ENCODE peak calls at places on chromosomes 1 and 21, in nine cellular contexts. W is MCF 10A, F is GM13977, G is AG09309, S is cardiac fibroblast, J is D721Med, K is astrocyte of the cerebellum, N is neural crest cell, H is PC-9. D is an unnamed sample.

GRCh38 chr21:45373991-45374816 is 30.8 kb upstream of the COL18A1 start:
- DNase-seq in H (no peak), J (no peak), S (no peak), W (no peak), F (no peak), N (no peak), K (no peak), G (no peak), D (no peak)

GRCh38 chr1:49346767-49347349 is 570.2 kb upstream of the BEND5 start:
- DNase-seq in J (no peak), S (no peak), G (no peak), N (no peak), F (no peak), W (no peak), K (no peak), H (peak), D (no peak)

GRCh38 chr1:29565490-29565889 is 329.2 kb downstream of the PTPRU start:
- DNase-seq in F (no peak), K (no peak), S (no peak), J (no peak), N (no peak), H (no peak), W (no peak), G (no peak), D (no peak)

GRCh38 chr1:1399870-1400575 is 888 bp upstream of the CCNL2 start:
- DNase-seq in F (no peak), J (no peak), K (no peak), W (peak), G (no peak), S (peak), H (no peak), N (peak), D (no peak)

GRCh38 chr1:117683571-117684285 is 77.9 kb downstream of the TENT5C start:
- DNase-seq in K (peak), N (no peak), F (no peak), W (no peak), J (no peak), H (peak), S (no peak), G (peak), D (no peak)

GRCh38 chr1:230909974-230910754 is 41.8 kb upstream of the C1orf198 start:
- DNase-seq in N (no peak), K (no peak), J (no peak), F (no peak), S (no peak), G (no peak), W (no peak), H (no peak), D (no peak)

GRCh38 chr1:5554784-5555183 is 437.4 kb downstream of the NPHP4 start:
- DNase-seq in G (no peak), K (no peak), N (no peak), H (no peak), J (no peak), S (no peak), W (no peak), F (no peak), D (no peak)

GRCh38 chr1:52929019-52929418 is 1.9 kb downstream of the SCP2 start:
- DNase-seq in K (no peak), G (no peak), F (no peak), H (no peak), J (no peak), S (no peak), W (no peak), N (no peak), D (no peak)

GRCh38 chr1:21668232-21669032 is 725 bp downstream of the RAP1GAP start:
- DNase-seq in G (no peak), S (no peak), W (no peak), K (no peak), N (no peak), H (no peak), J (no peak), F (peak), D (no peak)

GRCh38 chr1:1061682-1062363 is 12.3 kb downstream of the RNF223 start:
- DNase-seq in G (no peak), H (no peak), F (no peak), S (no peak), K (no peak), N (no peak), W (no peak), J (no peak), D (no peak)

GRCh38 chr1:17229379-17229778 is 19.5 kb upstream of the PADI3 start:
- DNase-seq in W (no peak), H (peak), K (no peak), S (no peak), F (no peak), J (no peak), N (no peak), G (no peak), D (no peak)

GRCh38 chr1:234206651-234207284 is 166.5 kb upstream of the COA6 start:
- DNase-seq in W (peak), F (no peak), G (peak), H (peak), N (no peak), J (no peak), S (peak), K (peak), D (no peak)

GRCh38 chr1:236338096-236338495 is 56.0 kb upstream of the EDARADD start:
- DNase-seq in K (no peak), W (peak), J (no peak), F (no peak), H (no peak), G (peak), N (no peak), S (peak), D (no peak)

GRCh38 chr1:113542221-113542701 is 151.9 kb downstream of the MAGI3 start:
- DNase-seq in K (no peak), S (peak), N (no peak), F (no peak), H (no peak), J (no peak), W (peak), G (no peak), D (no peak)

GRCh38 chr1:232676307-232676706 is 46.4 kb upstream of the SIPA1L2 start:
- DNase-seq in N (no peak), K (no peak), S (no peak), J (no peak), G (no peak), H (no peak), W (no peak), F (no peak), D (no peak)

GRCh38 chr1:150548632-150549495 is at the start of gene ADAMTSL4:
- DNase-seq in J (peak), G (no peak), W (peak), K (no peak), S (peak), H (peak), N (peak), F (peak), D (no peak)

GRCh38 chr1:145545055-145545454 is 62.7 kb upstream of the GPR89A start:
- DNase-seq in F (no peak), G (no peak), H (no peak), K (no peak), J (no peak), S (no peak), N (no peak), W (no peak), D (no peak)

GRCh38 chr1:154182342-154183044 is 9.4 kb downstream of the TPM3 start:
- DNase-seq in H (peak), W (peak), F (peak), K (peak), N (peak), S (peak), G (no peak), J (peak), D (peak)

GRCh38 chr1:203103201-203103600 is 17.4 kb upstream of the MYOG start:
- DNase-seq in S (no peak), W (no peak), H (no peak), G (no peak), N (no peak), F (no peak), K (no peak), J (no peak), D (no peak)

GRCh38 chr1:204763773-204764427 is 78.4 kb upstream of the LRRN2 start:
- DNase-seq in F (peak), K (no peak), W (peak), G (peak), J (peak), N (peak), S (peak), H (peak), D (peak)

GRCh38 chr1:21338568-21339401 is 48.5 kb upstream of the ECE1 start:
- DNase-seq in S (peak), N (no peak), W (no peak), F (no peak), J (no peak), G (no peak), K (no peak), H (peak), D (no peak)

GRCh38 chr1:211118407-211119102 is 15.4 kb downstream of the KCNH1 start:
- DNase-seq in J (no peak), H (no peak), N (no peak), K (peak), F (no peak), W (peak), S (no peak), G (peak), D (no peak)

GRCh38 chr1:89273324-89273778 is 691 bp upstream of the GBP5 start:
- DNase-seq in G (no peak), W (no peak), K (no peak), S (no peak), J (no peak), H (no peak), F (no peak), N (no peak), D (no peak)

GRCh38 chr21:19810779-19811178 is 1187.4 kb upstream of the NCAM2 start:
- DNase-seq in N (no peak), K (no peak), S (no peak), H (no peak), F (no peak), W (peak), J (no peak), G (no peak), D (no peak)

GRCh38 chr1:204959374-204959773 is 83.6 kb upstream of the CNTN2 start:
- DNase-seq in J (no peak), S (no peak), W (no peak), N (no peak), G (no peak), F (no peak), H (no peak), K (no peak), D (no peak)

GRCh38 chr1:20481158-20481617 is 4.8 kb downstream of the CAMK2N1 start:
- DNase-seq in K (no peak), N (no peak), F (no peak), G (no peak), H (peak), W (no peak), S (no peak), J (no peak), D (no peak)

GRCh38 chr1:115718011-115718754 is 50.3 kb downstream of the CASQ2 start:
- DNase-seq in W (no peak), S (no peak), K (no peak), F (no peak), J (no peak), H (no peak), G (no peak), N (no peak), D (no peak)

GRCh38 chr1:224503161-224504118 is 68.8 kb upstream of the WDR26 start:
- DNase-seq in G (peak), W (peak), K (peak), N (peak), J (peak), S (peak), H (peak), F (peak), D (peak)

GRCh38 chr1:64925594-64925993 is 40.8 kb downstream of the JAK1 start:
- DNase-seq in G (no peak), K (no peak), F (no peak), N (no peak), S (no peak), J (no peak), W (no peak), H (no peak), D (no peak)

GRCh38 chr1:97826820-97827219 is 94.0 kb downstream of the DPYD start:
- DNase-seq in S (no peak), N (no peak), J (no peak), G (no peak), W (no peak), K (no peak), H (no peak), F (no peak), D (no peak)

GRCh38 chr1:161274874-161275273 is 16.3 kb downstream of the PCP4L1 start:
- DNase-seq in W (no peak), H (no peak), G (no peak), N (no peak), F (no peak), K (no peak), J (no peak), S (no peak), D (no peak)

GRCh38 chr1:116503535-116504307 is 67.1 kb downstream of the CD58 start:
- DNase-seq in H (no peak), J (no peak), G (no peak), N (no peak), F (no peak), W (no peak), S (no peak), K (no peak), D (no peak)

DNA sequence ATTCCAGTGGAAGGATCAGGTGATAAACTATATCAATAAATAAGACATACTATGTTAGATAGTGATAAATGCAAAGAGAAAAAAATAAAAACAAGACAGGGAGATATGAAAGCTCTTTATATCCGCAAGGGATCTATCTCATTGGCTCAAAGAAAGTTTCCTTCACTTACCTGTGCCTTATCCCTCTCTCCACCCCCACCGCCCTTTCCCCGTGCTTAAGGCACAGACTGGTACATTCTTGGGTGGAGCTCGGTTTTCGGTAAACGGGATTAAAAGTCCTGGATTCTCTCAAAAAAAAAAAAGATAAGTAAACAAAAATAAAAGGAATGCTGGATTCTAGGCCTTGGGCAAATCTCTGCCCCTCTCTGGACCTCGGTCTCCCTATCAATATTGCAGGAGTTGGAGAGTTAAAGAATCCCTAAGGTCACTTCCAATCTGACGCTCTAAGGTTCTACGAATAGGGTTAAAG is 593 bp upstream of the DNAJC16 start:
- DNase-seq in S (no peak), G (no peak), J (no peak), H (no peak), K (no peak), F (no peak), N (no peak), W (no peak), D (no peak)
- TF ChIP-seq CTCF in S (no peak), G (peak), J (no peak), H (no peak), K (no peak), F (no peak), N (no peak), W (no peak), D (no peak)

GRCh38 chr1:157770442-157771043 is 6.4 kb downstream of the FCRL2 start:
- DNase-seq in K (no peak), H (no peak), N (no peak), W (peak), S (no peak), G (no peak), F (no peak), J (no peak), D (no peak)
- TF ChIP-seq CTCF in K (no peak), H (no peak), N (peak), W (no peak), S (no peak), G (peak), F (peak), J (peak), D (peak)

GRCh38 chr21:16873581-16873980 is 639.3 kb upstream of the CXADR start:
- DNase-seq in S (no peak), N (no peak), K (no peak), J (no peak), F (no peak), W (no peak), G (no peak), H (no peak), D (no peak)
- TF ChIP-seq CTCF in S (no peak), N (no peak), K (no peak), J (no peak), F (no peak), W (no peak), G (no peak), H (no peak), D (no peak)

GRCh38 chr1:198359024-198359653 is 181.3 kb downstream of the ATP6V1G3 start:
- DNase-seq in G (no peak), W (peak), F (no peak), H (no peak), N (no peak), S (peak), J (no peak), K (no peak), D (no peak)
- TF ChIP-seq CTCF in G (peak), W (peak), F (peak), H (peak), N (peak), S (peak), J (peak), K (peak), D (peak)

GRCh38 chr1:225980005-225980404 is 19.1 kb downstream of the SDE2 start:
- DNase-seq in K (no peak), H (no peak), W (no peak), J (no peak), F (no peak), S (no peak), N (no peak), G (no peak), D (no peak)

GRCh38 chr1:225979421-225979820 is 19.7 kb downstream of the SDE2 start:
- DNase-seq in N (no peak), J (no peak), G (no peak), F (no peak), S (no peak), H (no peak), K (no peak), W (no peak), D (no peak)

GRCh38 chr1:225974454-225974853 is 24.7 kb downstream of the SDE2 start:
- DNase-seq in G (no peak), F (no peak), K (no peak), S (no peak), W (no peak), H (no peak), N (no peak), J (no peak), D (no peak)

GRCh38 chr1:225981714-225982113 is 17.4 kb downstream of the SDE2 start:
- DNase-seq in J (no peak), H (no peak), S (no peak), G (no peak), F (no peak), W (no peak), K (no peak), N (no peak), D (no peak)

DNA sequence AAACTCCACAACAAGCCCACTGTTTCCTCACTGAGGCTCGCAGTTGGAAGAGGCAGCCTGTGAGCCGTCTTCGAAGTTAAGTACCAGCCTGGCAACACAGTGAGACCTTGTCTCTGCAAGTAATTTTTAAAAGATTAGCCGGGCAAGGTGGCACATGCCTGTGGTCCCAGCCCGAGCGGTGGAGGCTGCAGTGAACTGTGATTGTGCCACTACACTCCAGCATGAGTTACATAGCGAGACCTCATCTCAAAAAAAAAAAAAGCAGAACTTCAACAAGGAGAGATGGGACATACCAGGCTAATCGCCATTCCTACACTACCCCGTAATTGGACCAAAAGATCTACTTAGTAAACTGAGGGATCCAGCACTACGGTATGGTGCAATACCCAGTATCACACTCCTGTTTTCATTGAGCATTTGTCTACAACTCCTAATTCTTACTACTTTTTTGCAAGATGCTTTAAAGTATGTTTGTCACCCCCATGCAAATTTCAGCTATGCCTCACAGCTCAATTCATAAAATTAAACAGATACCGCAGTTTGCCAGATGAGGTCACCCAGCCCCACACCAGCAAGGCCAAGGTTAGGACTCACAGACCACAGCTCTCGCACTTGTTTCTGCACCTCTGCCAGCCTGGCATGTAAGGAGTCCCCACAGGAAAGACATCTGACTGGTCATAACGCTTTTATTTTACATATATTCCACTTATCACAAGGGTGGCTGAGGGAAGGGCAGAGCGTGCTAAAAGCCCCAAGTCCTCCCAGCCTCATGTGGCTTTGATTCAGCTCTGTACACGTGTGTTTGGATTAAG is 21.0 kb downstream of the SDE2 start:
- DNase-seq in J (no peak), W (no peak), S (no peak), F (peak), G (no peak), N (no peak), K (no peak), H (no peak), D (no peak)
- TF ChIP-seq CTCF in J (peak), W (no peak), S (no peak), F (peak), G (no peak), N (no peak), K (no peak), H (no peak), D (no peak)

GRCh38 chr1:181504294-181505115 is 21.2 kb downstream of the CACNA1E start:
- DNase-seq in S (peak), J (no peak), K (no peak), N (peak), H (no peak), W (peak), F (peak), G (no peak), D (peak)
- TF ChIP-seq CTCF in S (no peak), J (peak), K (peak), N (peak), H (peak), W (no peak), F (peak), G (no peak), D (peak)

GRCh38 chr1:88013485-88013884 is 670.6 kb upstream of the PKN2 start:
- DNase-seq in S (peak), W (peak), J (no peak), F (no peak), G (no peak), K (no peak), N (no peak), H (peak), D (no peak)

GRCh38 chr1:88014126-88014525 is 669.9 kb upstream of the PKN2 start:
- DNase-seq in N (no peak), K (no peak), S (no peak), G (no peak), H (peak), J (no peak), F (no peak), W (no peak), D (no peak)

DNA sequence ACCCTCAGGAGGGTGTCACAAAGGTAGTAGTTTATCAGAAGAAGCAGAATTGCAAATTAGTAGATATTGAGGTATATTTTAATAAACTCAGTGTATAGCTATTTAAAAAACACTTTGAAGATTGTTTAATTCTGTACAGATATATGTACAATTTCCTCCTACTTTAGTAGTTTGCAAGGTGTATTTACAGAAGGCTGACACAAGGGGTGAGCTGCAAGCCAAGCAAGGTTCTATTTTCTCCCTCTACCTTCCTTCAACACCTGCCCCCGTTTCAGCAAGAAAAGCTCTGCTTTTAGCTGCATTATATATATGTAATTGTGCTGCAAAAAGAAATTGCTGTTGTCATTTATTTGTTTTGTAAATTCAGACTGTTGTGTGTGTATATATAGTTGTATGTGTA is 674.2 kb upstream of the PKN2 start:
- DNase-seq in K (no peak), S (no peak), G (no peak), H (peak), F (no peak), J (no peak), W (no peak), N (no peak), D (no peak)
- TF ChIP-seq CTCF in K (no peak), S (no peak), G (no peak), H (no peak), F (no peak), J (no peak), W (no peak), N (peak), D (no peak)

GRCh38 chr1:15526490-15527339 is at the start of gene DNAJC16:
- DNase-seq in K (peak), S (peak), J (peak), N (peak), W (peak), H (peak), G (peak), F (peak), D (peak)
- TF ChIP-seq CTCF in K (peak), S (peak), J (peak), N (no peak), W (no peak), H (no peak), G (no peak), F (peak), D (peak)

DNA sequence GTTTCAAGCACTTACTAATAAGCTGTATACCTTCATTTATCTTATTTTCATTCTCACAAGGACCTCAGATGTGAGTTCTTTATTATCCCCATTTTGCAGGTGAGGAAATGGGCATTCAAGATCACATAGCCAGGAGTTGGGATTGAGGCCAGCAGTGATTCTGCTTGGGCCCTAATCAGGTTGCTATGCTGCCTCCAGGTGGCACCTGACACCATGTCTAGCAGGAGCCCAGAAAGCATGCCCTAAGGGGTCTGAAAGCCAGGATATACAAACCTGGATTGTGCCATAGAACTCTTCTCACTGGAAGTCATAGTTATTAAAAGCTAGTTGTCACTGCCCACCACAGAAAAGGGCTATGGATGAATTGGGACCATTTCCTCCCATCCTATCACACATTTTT is 61.1 kb downstream of the FYB2 start:
- DNase-seq in K (no peak), N (no peak), W (peak), F (no peak), G (no peak), S (no peak), J (no peak), H (peak), D (no peak)
- TF ChIP-seq CTCF in K (no peak), N (no peak), W (no peak), F (no peak), G (no peak), S (no peak), J (peak), H (peak), D (no peak)

D was measured in GM12864.